ENCODE peak calls at places on chromosomes 5 and 9, in six cellular contexts. One of them, this sample, is unnamed.

GRCh38 chr5:34648039-34648438 is 8.1 kb upstream of the RAI14 start:
- DNase-seq in fibroblast of lung: no peak
- DNase-seq in transverse colon: no peak
- DNase-seq in right lobe of liver: no peak
- DNase-seq in colonic mucosa: no peak
- DNase-seq in HCT116: no peak
- DNase-seq in this sample: no peak

GRCh38 chr5:33401482-33402390 is 39.0 kb upstream of the TARS1 start:
- DNase-seq in fibroblast of lung: peak
- DNase-seq in transverse colon: no peak
- DNase-seq in right lobe of liver: no peak
- DNase-seq in colonic mucosa: no peak
- DNase-seq in HCT116: peak
- DNase-seq in this sample: no peak

GRCh38 chr5:43313854-43314457 is 744 bp upstream of the HMGCS1 start:
- DNase-seq in fibroblast of lung: peak
- DNase-seq in transverse colon: no peak
- DNase-seq in right lobe of liver: no peak
- DNase-seq in colonic mucosa: peak
- DNase-seq in HCT116: no peak
- DNase-seq in this sample: no peak

GRCh38 chr5:153463806-153464205 is 26.7 kb upstream of the GRIA1 start:
- DNase-seq in fibroblast of lung: peak
- DNase-seq in transverse colon: no peak
- DNase-seq in right lobe of liver: no peak
- DNase-seq in colonic mucosa: no peak
- DNase-seq in HCT116: no peak
- DNase-seq in this sample: no peak

GRCh38 chr5:146076028-146076427 is 29.3 kb downstream of the PLAC8L1 start:
- DNase-seq in fibroblast of lung: no peak
- DNase-seq in transverse colon: peak
- DNase-seq in right lobe of liver: no peak
- DNase-seq in colonic mucosa: peak
- DNase-seq in HCT116: no peak
- DNase-seq in this sample: no peak

GRCh38 chr5:133897431-133897830 is 71.0 kb downstream of the C5orf15 start:
- DNase-seq in fibroblast of lung: no peak
- DNase-seq in transverse colon: no peak
- DNase-seq in right lobe of liver: no peak
- DNase-seq in colonic mucosa: no peak
- DNase-seq in HCT116: no peak
- DNase-seq in this sample: no peak

GRCh38 chr9:111036068-111036789 is 2.0 kb downstream of the LPAR1 start:
- DNase-seq in fibroblast of lung: peak
- DNase-seq in transverse colon: peak
- DNase-seq in right lobe of liver: no peak
- DNase-seq in colonic mucosa: peak
- DNase-seq in HCT116: peak
- DNase-seq in this sample: no peak

GRCh38 chr5:63262191-63262981 is 683.8 kb downstream of the LRRC70 start:
- DNase-seq in fibroblast of lung: peak
- DNase-seq in transverse colon: no peak
- DNase-seq in right lobe of liver: no peak
- DNase-seq in colonic mucosa: no peak
- DNase-seq in HCT116: no peak
- DNase-seq in this sample: peak

GRCh38 chr5:2423634-2424033 is 327.8 kb downstream of the IRX2 start:
- DNase-seq in fibroblast of lung: no peak
- DNase-seq in transverse colon: no peak
- DNase-seq in right lobe of liver: no peak
- DNase-seq in colonic mucosa: no peak
- DNase-seq in HCT116: no peak
- DNase-seq in this sample: no peak

GRCh38 chr9:137082222-137082924 is 4.4 kb upstream of the MAN1B1 start:
- DNase-seq in fibroblast of lung: no peak
- DNase-seq in transverse colon: no peak
- DNase-seq in right lobe of liver: no peak
- DNase-seq in colonic mucosa: no peak
- DNase-seq in HCT116: no peak
- DNase-seq in this sample: no peak
- TF ChIP-seq CTCF in fibroblast of lung: no peak
- TF ChIP-seq CTCF in transverse colon: no peak
- TF ChIP-seq CTCF in right lobe of liver: no peak
- TF ChIP-seq CTCF in colonic mucosa: no peak
- TF ChIP-seq CTCF in HCT116: no peak
- TF ChIP-seq CTCF in this sample: no peak

GRCh38 chr5:44860267-44860666 is 51.5 kb downstream of the MRPS30 start:
- DNase-seq in fibroblast of lung: no peak
- DNase-seq in transverse colon: no peak
- DNase-seq in right lobe of liver: no peak
- DNase-seq in colonic mucosa: no peak
- DNase-seq in HCT116: no peak
- DNase-seq in this sample: no peak

GRCh38 chr5:44868541-44868940 is 59.8 kb downstream of the MRPS30 start:
- DNase-seq in fibroblast of lung: peak
- DNase-seq in transverse colon: no peak
- DNase-seq in right lobe of liver: no peak
- DNase-seq in colonic mucosa: no peak
- DNase-seq in HCT116: no peak
- DNase-seq in this sample: no peak

DNA sequence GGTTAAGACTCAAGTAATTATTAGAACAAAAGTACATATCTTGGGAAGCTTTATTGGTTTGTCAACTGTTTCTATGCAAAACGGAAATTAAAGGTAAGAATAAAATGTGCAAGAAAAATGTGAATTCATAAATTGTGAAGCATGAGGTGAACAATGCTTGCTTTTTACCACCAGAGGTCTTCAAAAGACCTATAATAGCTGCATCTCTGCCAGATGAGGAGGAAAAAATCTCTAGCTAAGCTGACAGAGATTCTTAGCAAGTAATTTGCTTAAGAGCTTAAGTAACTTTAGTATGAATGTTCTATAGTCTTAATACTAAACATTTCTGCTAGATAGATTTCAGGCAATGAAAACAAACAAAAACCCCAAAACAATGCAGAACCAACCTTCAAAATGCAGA is 54.1 kb downstream of the MRPS30 start:
- DNase-seq in fibroblast of lung: peak
- DNase-seq in transverse colon: no peak
- DNase-seq in right lobe of liver: no peak
- DNase-seq in colonic mucosa: no peak
- DNase-seq in HCT116: peak
- DNase-seq in this sample: no peak
- TF ChIP-seq CTCF in fibroblast of lung: peak
- TF ChIP-seq CTCF in transverse colon: no peak
- TF ChIP-seq CTCF in right lobe of liver: peak
- TF ChIP-seq CTCF in colonic mucosa: no peak
- TF ChIP-seq CTCF in HCT116: peak
- TF ChIP-seq CTCF in this sample: peak

GRCh38 chr9:106717686-106718085 is 145.3 kb upstream of the ZNF462 start:
- DNase-seq in fibroblast of lung: peak
- DNase-seq in transverse colon: no peak
- DNase-seq in right lobe of liver: no peak
- DNase-seq in colonic mucosa: no peak
- DNase-seq in HCT116: peak
- DNase-seq in this sample: peak
- TF ChIP-seq CTCF in fibroblast of lung: no peak
- TF ChIP-seq CTCF in transverse colon: no peak
- TF ChIP-seq CTCF in right lobe of liver: no peak
- TF ChIP-seq CTCF in colonic mucosa: no peak
- TF ChIP-seq CTCF in HCT116: no peak
- TF ChIP-seq CTCF in this sample: no peak

DNA sequence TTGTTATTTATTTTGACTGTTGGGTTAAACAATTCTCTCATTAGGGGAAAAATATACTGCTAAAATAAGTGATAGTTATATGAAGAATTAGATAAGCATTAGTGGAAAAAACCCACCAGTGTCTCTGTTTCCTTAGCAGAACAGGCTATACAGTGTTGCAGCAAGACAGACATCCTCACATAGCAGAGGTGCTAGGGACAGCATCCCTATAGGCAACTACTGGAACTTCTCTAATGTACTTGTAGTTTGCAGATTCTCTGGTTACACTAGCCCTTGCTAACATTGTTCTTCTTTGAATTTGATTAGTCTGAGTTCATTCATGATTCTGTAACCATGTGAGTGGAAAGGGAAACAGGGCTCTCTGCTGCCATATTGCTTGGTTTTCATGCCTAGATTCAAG is 661.8 kb upstream of the RGMB start:
- DNase-seq in fibroblast of lung: no peak
- DNase-seq in transverse colon: no peak
- DNase-seq in right lobe of liver: no peak
- DNase-seq in colonic mucosa: no peak
- DNase-seq in HCT116: no peak
- DNase-seq in this sample: no peak
- TF ChIP-seq CTCF in fibroblast of lung: no peak
- TF ChIP-seq CTCF in transverse colon: no peak
- TF ChIP-seq CTCF in right lobe of liver: no peak
- TF ChIP-seq CTCF in colonic mucosa: no peak
- TF ChIP-seq CTCF in HCT116: no peak
- TF ChIP-seq CTCF in this sample: no peak

GRCh38 chr9:86589273-86589672 is 235.1 kb upstream of the TUT7 start:
- DNase-seq in fibroblast of lung: no peak
- DNase-seq in transverse colon: no peak
- DNase-seq in right lobe of liver: no peak
- DNase-seq in colonic mucosa: no peak
- DNase-seq in HCT116: no peak
- DNase-seq in this sample: no peak
- TF ChIP-seq CTCF in fibroblast of lung: no peak
- TF ChIP-seq CTCF in transverse colon: no peak
- TF ChIP-seq CTCF in right lobe of liver: no peak
- TF ChIP-seq CTCF in colonic mucosa: no peak
- TF ChIP-seq CTCF in HCT116: peak
- TF ChIP-seq CTCF in this sample: no peak

GRCh38 chr9:137458194-137459146 is 664 bp downstream of the NSMF start:
- DNase-seq in fibroblast of lung: peak
- DNase-seq in transverse colon: peak
- DNase-seq in right lobe of liver: peak
- DNase-seq in colonic mucosa: peak
- DNase-seq in HCT116: no peak
- DNase-seq in this sample: no peak

GRCh38 chr9:137456061-137456863 is 2.9 kb downstream of the NSMF start:
- DNase-seq in fibroblast of lung: peak
- DNase-seq in transverse colon: no peak
- DNase-seq in right lobe of liver: no peak
- DNase-seq in colonic mucosa: no peak
- DNase-seq in HCT116: no peak
- DNase-seq in this sample: no peak

GRCh38 chr9:137459147-137459600 is at the start of gene NSMF:
- DNase-seq in fibroblast of lung: peak
- DNase-seq in transverse colon: peak
- DNase-seq in right lobe of liver: peak
- DNase-seq in colonic mucosa: peak
- DNase-seq in HCT116: peak
- DNase-seq in this sample: peak

GRCh38 chr9:137456864-137457405 is 2.2 kb downstream of the NSMF start:
- DNase-seq in fibroblast of lung: no peak
- DNase-seq in transverse colon: no peak
- DNase-seq in right lobe of liver: no peak
- DNase-seq in colonic mucosa: no peak
- DNase-seq in HCT116: no peak
- DNase-seq in this sample: no peak

GRCh38 chr9:137457406-137458193 is 1.5 kb downstream of the NSMF start:
- DNase-seq in fibroblast of lung: no peak
- DNase-seq in transverse colon: no peak
- DNase-seq in right lobe of liver: peak
- DNase-seq in colonic mucosa: no peak
- DNase-seq in HCT116: no peak
- DNase-seq in this sample: no peak
- TF ChIP-seq CTCF in fibroblast of lung: no peak
- TF ChIP-seq CTCF in transverse colon: no peak
- TF ChIP-seq CTCF in right lobe of liver: no peak
- TF ChIP-seq CTCF in colonic mucosa: no peak
- TF ChIP-seq CTCF in HCT116: no peak
- TF ChIP-seq CTCF in this sample: no peak

GRCh38 chr5:128155793-128156192 is 72.2 kb downstream of the SLC12A2 start:
- DNase-seq in fibroblast of lung: no peak
- DNase-seq in transverse colon: no peak
- DNase-seq in right lobe of liver: no peak
- DNase-seq in colonic mucosa: no peak
- DNase-seq in HCT116: no peak
- DNase-seq in this sample: no peak
- TF ChIP-seq CTCF in fibroblast of lung: no peak
- TF ChIP-seq CTCF in transverse colon: no peak
- TF ChIP-seq CTCF in right lobe of liver: no peak
- TF ChIP-seq CTCF in colonic mucosa: no peak
- TF ChIP-seq CTCF in HCT116: no peak
- TF ChIP-seq CTCF in this sample: no peak

GRCh38 chr9:107989544-107989943 is 500.0 kb upstream of the KLF4 start:
- DNase-seq in fibroblast of lung: no peak
- DNase-seq in transverse colon: no peak
- DNase-seq in right lobe of liver: no peak
- DNase-seq in colonic mucosa: no peak
- DNase-seq in HCT116: no peak
- DNase-seq in this sample: peak

GRCh38 chr9:107992269-107992668 is 502.7 kb upstream of the KLF4 start:
- DNase-seq in fibroblast of lung: no peak
- DNase-seq in transverse colon: no peak
- DNase-seq in right lobe of liver: no peak
- DNase-seq in colonic mucosa: no peak
- DNase-seq in HCT116: no peak
- DNase-seq in this sample: no peak

GRCh38 chr9:107989099-107989498 is 499.5 kb upstream of the KLF4 start:
- DNase-seq in fibroblast of lung: no peak
- DNase-seq in transverse colon: no peak
- DNase-seq in right lobe of liver: no peak
- DNase-seq in colonic mucosa: no peak
- DNase-seq in HCT116: no peak
- DNase-seq in this sample: no peak

GRCh38 chr9:107994638-107995037 is 505.1 kb upstream of the KLF4 start:
- DNase-seq in fibroblast of lung: no peak
- DNase-seq in transverse colon: no peak
- DNase-seq in right lobe of liver: no peak
- DNase-seq in colonic mucosa: no peak
- DNase-seq in HCT116: no peak
- DNase-seq in this sample: no peak

DNA sequence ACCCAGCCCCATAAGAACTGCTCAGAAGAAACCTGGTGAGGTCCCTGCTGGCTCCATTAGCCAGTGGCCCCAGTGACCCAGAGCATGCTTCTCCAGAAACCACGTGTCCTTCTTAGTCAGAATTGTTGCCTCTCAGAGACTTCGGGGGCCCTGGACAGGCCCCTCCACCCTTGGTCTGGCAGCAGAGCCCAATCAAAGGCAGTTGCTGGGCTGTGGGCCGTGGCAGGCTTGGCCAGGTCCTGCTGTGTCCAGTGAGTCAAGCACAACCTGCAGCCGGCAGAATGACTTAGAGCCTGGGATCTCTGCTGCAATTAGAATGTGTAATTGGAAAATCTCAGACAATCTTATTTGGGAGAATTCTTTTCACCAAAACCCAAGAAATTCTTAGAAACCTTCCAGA is 502.0 kb upstream of the KLF4 start:
- DNase-seq in fibroblast of lung: no peak
- DNase-seq in transverse colon: no peak
- DNase-seq in right lobe of liver: no peak
- DNase-seq in colonic mucosa: no peak
- DNase-seq in HCT116: no peak
- DNase-seq in this sample: no peak
- TF ChIP-seq CTCF in fibroblast of lung: no peak
- TF ChIP-seq CTCF in transverse colon: no peak
- TF ChIP-seq CTCF in right lobe of liver: no peak
- TF ChIP-seq CTCF in colonic mucosa: no peak
- TF ChIP-seq CTCF in HCT116: no peak
- TF ChIP-seq CTCF in this sample: no peak